ENCODE peak calls at places on chromosomes 2 and 18, in four cellular contexts. H is GM12878, J is HepG2, A is H1. K is an unnamed sample.

GRCh38 chr18:79873449-79874110 is 75.8 kb downstream of the KCNG2 start:
- DNase-seq in H (no peak), J (no peak), A (no peak), K (no peak)

GRCh38 chr2:197033222-197033621 is 106.7 kb upstream of the PGAP1 start:
- DNase-seq in H (no peak), J (no peak), A (no peak), K (no peak)

GRCh38 chr2:77939801-77940200 is 417.6 kb upstream of the LRRTM4 start:
- DNase-seq in H (no peak), J (no peak), A (no peak), K (no peak)

GRCh38 chr2:127700527-127701192 is 637 bp upstream of the SFT2D3 start:
- DNase-seq in H (peak; percentile 93), J (peak; percentile 84), A (peak; percentile 66), K (peak; percentile 67)

GRCh38 chr2:71526131-71526530 is 72.8 kb downstream of the DYSF start:
- DNase-seq in H (no peak), J (no peak), A (no peak), K (no peak)

GRCh38 chr2:227576110-227576509 is 22.6 kb upstream of the SCYGR2 start:
- DNase-seq in H (no peak), J (no peak), A (no peak), K (no peak)

GRCh38 chr2:145258903-145259579 is 739.1 kb upstream of the ZEB2 start:
- DNase-seq in H (no peak), J (no peak), A (no peak), K (no peak)

GRCh38 chr2:40204268-40204667 is 247.6 kb downstream of the SLC8A1 start:
- DNase-seq in H (no peak), J (no peak), A (no peak), K (no peak)

GRCh38 chr2:25314514-25315315 is 27.0 kb downstream of the DNMT3A start:
- DNase-seq in H (no peak), J (peak; percentile 41), A (peak; percentile 62), K (peak; percentile 79)

GRCh38 chr2:30159766-30160165 is 13.0 kb downstream of the YPEL5 start:
- DNase-seq in H (no peak), J (no peak), A (no peak), K (no peak)

GRCh38 chr2:187684181-187684580 is 129.9 kb upstream of the TFPI start:
- DNase-seq in H (no peak), J (no peak), A (no peak), K (no peak)

GRCh38 chr2:187687585-187687984 is 133.3 kb upstream of the TFPI start:
- DNase-seq in H (no peak), J (no peak), A (no peak), K (no peak)

GRCh38 chr2:187693923-187694322 is 139.7 kb upstream of the TFPI start:
- DNase-seq in H (no peak), J (no peak), A (no peak), K (no peak)

GRCh38 chr2:187689372-187689771 is 135.1 kb upstream of the TFPI start:
- DNase-seq in H (no peak), J (no peak), A (no peak), K (no peak)
- TF ChIP-seq YY1 in H (no peak), J (no peak), A (no peak), K (no peak)

GRCh38 chr2:201953880-201954279 is 79.8 kb upstream of the FZD7 start:
- DNase-seq in H (no peak), J (no peak), A (no peak), K (no peak)

GRCh38 chr2:201955702-201956141 is 77.9 kb upstream of the FZD7 start:
- DNase-seq in H (no peak), J (no peak), A (no peak), K (no peak)

GRCh38 chr2:201955231-201955630 is 78.4 kb upstream of the FZD7 start:
- DNase-seq in H (no peak), J (no peak), A (no peak), K (no peak)

GRCh38 chr2:201952212-201952611 is 81.4 kb upstream of the FZD7 start:
- DNase-seq in H (no peak), J (no peak), A (no peak), K (no peak)

GRCh38 chr2:201953386-201953785 is 80.3 kb upstream of the FZD7 start:
- DNase-seq in H (no peak), J (no peak), A (no peak), K (no peak)
- TF ChIP-seq SUZ12 in H (no peak), J (no peak), A (no peak), K (no peak)

DNA sequence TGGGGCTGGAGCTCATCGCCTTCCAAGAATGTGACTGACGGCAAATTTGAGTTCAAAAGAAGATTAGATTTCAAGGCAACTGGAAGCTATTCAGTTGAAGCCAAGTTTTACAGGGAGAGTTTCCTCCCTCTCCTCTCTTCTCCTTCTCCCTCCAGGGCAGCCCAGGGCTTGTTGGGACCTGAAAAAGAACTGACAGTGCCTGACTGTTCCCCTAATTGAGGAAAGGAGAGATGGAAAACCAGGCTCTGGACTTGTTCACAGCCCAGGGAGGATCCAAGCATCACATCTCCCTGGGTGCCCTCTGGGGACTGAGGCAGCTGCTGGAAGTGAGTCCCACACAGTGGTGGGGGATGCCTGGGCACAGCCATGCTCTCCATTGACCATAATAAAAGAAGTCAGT is 88.1 kb downstream of the THNSL2 start:
- DNase-seq in H (no peak), J (no peak), A (no peak), K (no peak)
- H3K9ac ChIP-seq in H (no peak overlapping the region), J (no peak overlapping the region), A (no peak overlapping the region), K (no peak overlapping the region)

GRCh38 chr2:96320326-96321229 is 4.5 kb upstream of the ITPRIPL1 start:
- DNase-seq in H (no peak), J (no peak), A (no peak), K (no peak)
- TF ChIP-seq YY1 in H (no peak), J (no peak), A (no peak), K (no peak)

DNA sequence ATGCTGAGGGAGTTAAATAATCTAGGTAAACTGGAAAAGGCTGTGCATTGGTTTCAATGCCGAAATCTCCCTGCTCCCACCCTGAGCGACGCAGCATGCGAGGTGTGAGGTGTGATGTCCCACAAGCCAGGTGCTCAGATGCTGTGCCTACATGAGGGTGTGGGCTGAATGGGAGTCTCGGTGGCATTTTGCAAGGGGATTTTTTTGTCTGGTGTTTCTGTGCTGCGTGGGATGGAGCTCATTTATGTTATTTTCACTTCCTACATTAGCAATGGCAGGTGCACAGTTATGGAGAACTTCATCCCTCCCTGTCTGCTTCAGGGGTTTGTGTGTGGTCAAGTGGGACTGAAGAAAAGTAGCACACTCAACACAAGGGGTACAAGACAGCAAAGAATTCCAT is 110.2 kb upstream of the CCDC68 start:
- DNase-seq in H (peak; percentile 66), J (no peak), A (no peak), K (no peak)
- TF ChIP-seq SUZ12 in H (no peak), J (no peak), A (no peak), K (no peak)

GRCh38 chr2:240157147-240157470 is 16.7 kb upstream of the OTOS start:
- DNase-seq in H (no peak), J (no peak), A (no peak), K (no peak)
- H3K9ac ChIP-seq in H (no peak overlapping the region), J (no peak overlapping the region), A (no peak overlapping the region), K (no peak overlapping the region)

DNA sequence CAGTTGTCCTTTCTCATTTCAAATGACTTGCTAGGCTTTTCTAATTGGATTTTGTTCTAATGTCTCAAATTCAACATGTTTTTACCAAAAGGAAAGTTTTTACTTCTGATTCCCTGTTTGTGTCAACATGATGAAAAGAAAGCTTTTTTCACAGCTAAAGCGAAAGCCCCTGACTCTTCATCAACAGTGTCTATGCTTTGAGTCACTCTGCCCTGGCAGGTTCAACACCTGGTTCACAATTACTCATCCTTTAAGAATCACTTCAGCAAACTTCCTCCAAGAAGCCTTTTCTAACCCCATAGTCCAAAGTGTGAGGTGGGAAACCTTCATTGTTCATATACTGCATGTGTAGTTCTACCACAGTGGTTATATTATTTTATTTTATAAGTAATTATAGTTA is 7.6 kb upstream of the DSG2 start:
- DNase-seq in H (peak; percentile 49), J (no peak), A (no peak), K (no peak)
- TF ChIP-seq YY1 in H (no peak), J (no peak), A (no peak), K (no peak)

GRCh38 chr18:12155996-12156395 is 62.4 kb downstream of the ANKRD62 start:
- DNase-seq in H (no peak), J (no peak), A (no peak), K (no peak)

GRCh38 chr18:12165038-12165768 is 71.6 kb downstream of the ANKRD62 start:
- DNase-seq in H (no peak), J (no peak), A (no peak), K (no peak)

GRCh38 chr18:12154356-12154755 is 60.7 kb downstream of the ANKRD62 start:
- DNase-seq in H (no peak), J (no peak), A (no peak), K (no peak)

GRCh38 chr18:12159446-12159845 is 65.8 kb downstream of the ANKRD62 start:
- DNase-seq in H (no peak), J (peak; percentile 18), A (no peak), K (no peak)
- TF ChIP-seq SUZ12 in H (no peak), J (no peak), A (no peak), K (no peak)